ENCODE peak calls at places on chromosomes 11 and 22, in eight cellular contexts. One of them, this sample, is unnamed.

GRCh38 chr11:66725646-66726045 is 3.4 kb downstream of the SPTBN2 start:
- DNase-seq in AG04450: no peak
- DNase-seq in A549: no peak
- DNase-seq in heart left ventricle: no peak
- DNase-seq in heart right ventricle: no peak
- DNase-seq in upper lobe of right lung: no peak
- DNase-seq in tibial artery: no peak
- DNase-seq in stomach: no peak
- DNase-seq in this sample: peak

GRCh38 chr11:1089738-1090599 is 15.3 kb downstream of the MUC2 start:
- DNase-seq in AG04450: no peak
- DNase-seq in A549: no peak
- DNase-seq in heart left ventricle: peak
- DNase-seq in heart right ventricle: peak
- DNase-seq in upper lobe of right lung: peak
- DNase-seq in tibial artery: no peak
- DNase-seq in stomach: no peak
- DNase-seq in this sample: no peak

GRCh38 chr11:36350137-36350513 is 54.0 kb downstream of the PRR5L start:
- DNase-seq in AG04450: no peak
- DNase-seq in A549: no peak
- DNase-seq in heart left ventricle: no peak
- DNase-seq in heart right ventricle: no peak
- DNase-seq in upper lobe of right lung: no peak
- DNase-seq in tibial artery: no peak
- DNase-seq in stomach: no peak
- DNase-seq in this sample: no peak

GRCh38 chr22:30296324-30296723 is 7.0 kb upstream of the CASTOR1 start:
- DNase-seq in AG04450: no peak
- DNase-seq in A549: no peak
- DNase-seq in heart left ventricle: no peak
- DNase-seq in heart right ventricle: no peak
- DNase-seq in upper lobe of right lung: no peak
- DNase-seq in tibial artery: no peak
- DNase-seq in stomach: no peak
- DNase-seq in this sample: no peak

GRCh38 chr11:68090706-68091105 is 30.5 kb downstream of the CHKA start:
- DNase-seq in AG04450: no peak
- DNase-seq in A549: no peak
- DNase-seq in heart left ventricle: peak
- DNase-seq in heart right ventricle: no peak
- DNase-seq in upper lobe of right lung: no peak
- DNase-seq in tibial artery: no peak
- DNase-seq in stomach: no peak
- DNase-seq in this sample: no peak

GRCh38 chr11:10654211-10655150 is 39.1 kb downstream of the IRAG1 start:
- DNase-seq in AG04450: no peak
- DNase-seq in A549: peak
- DNase-seq in heart left ventricle: no peak
- DNase-seq in heart right ventricle: no peak
- DNase-seq in upper lobe of right lung: no peak
- DNase-seq in tibial artery: no peak
- DNase-seq in stomach: no peak
- DNase-seq in this sample: peak

GRCh38 chr11:74948546-74948897 is 369 bp downstream of the XRRA1 start:
- DNase-seq in AG04450: no peak
- DNase-seq in A549: peak
- DNase-seq in heart left ventricle: no peak
- DNase-seq in heart right ventricle: no peak
- DNase-seq in upper lobe of right lung: no peak
- DNase-seq in tibial artery: no peak
- DNase-seq in stomach: no peak
- DNase-seq in this sample: no peak

GRCh38 chr11:2781413-2782274 is 81.8 kb upstream of the KCNQ1OT1 start:
- DNase-seq in AG04450: no peak
- DNase-seq in A549: no peak
- DNase-seq in heart left ventricle: peak
- DNase-seq in heart right ventricle: peak
- DNase-seq in upper lobe of right lung: peak
- DNase-seq in tibial artery: peak
- DNase-seq in stomach: peak
- DNase-seq in this sample: peak

GRCh38 chr11:27933992-27934829 is 173.7 kb downstream of the KIF18A start:
- DNase-seq in AG04450: peak
- DNase-seq in A549: peak
- DNase-seq in heart left ventricle: no peak
- DNase-seq in heart right ventricle: no peak
- DNase-seq in upper lobe of right lung: no peak
- DNase-seq in tibial artery: no peak
- DNase-seq in stomach: no peak
- DNase-seq in this sample: peak

GRCh38 chr11:10601722-10602281 is 33.3 kb upstream of the LYVE1 start:
- DNase-seq in AG04450: no peak
- DNase-seq in A549: no peak
- DNase-seq in heart left ventricle: peak
- DNase-seq in heart right ventricle: peak
- DNase-seq in upper lobe of right lung: no peak
- DNase-seq in tibial artery: peak
- DNase-seq in stomach: no peak
- DNase-seq in this sample: no peak

GRCh38 chr11:68962527-68963250 is 18.1 kb downstream of the MRGPRD start:
- DNase-seq in AG04450: no peak
- DNase-seq in A549: peak
- DNase-seq in heart left ventricle: no peak
- DNase-seq in heart right ventricle: no peak
- DNase-seq in upper lobe of right lung: peak
- DNase-seq in tibial artery: no peak
- DNase-seq in stomach: no peak
- DNase-seq in this sample: peak

GRCh38 chr11:120385110-120385509 is 48.9 kb downstream of the ARHGEF12 start:
- DNase-seq in AG04450: no peak
- DNase-seq in A549: no peak
- DNase-seq in heart left ventricle: no peak
- DNase-seq in heart right ventricle: no peak
- DNase-seq in upper lobe of right lung: no peak
- DNase-seq in tibial artery: no peak
- DNase-seq in stomach: no peak
- DNase-seq in this sample: peak

GRCh38 chr11:15216678-15217077 is 102.0 kb downstream of the INSC start:
- DNase-seq in AG04450: no peak
- DNase-seq in A549: no peak
- DNase-seq in heart left ventricle: no peak
- DNase-seq in heart right ventricle: no peak
- DNase-seq in upper lobe of right lung: no peak
- DNase-seq in tibial artery: no peak
- DNase-seq in stomach: no peak
- DNase-seq in this sample: no peak

GRCh38 chr22:28711341-28711740 is 30.3 kb downstream of the CHEK2 start:
- DNase-seq in AG04450: no peak
- DNase-seq in A549: no peak
- DNase-seq in heart left ventricle: no peak
- DNase-seq in heart right ventricle: no peak
- DNase-seq in upper lobe of right lung: no peak
- DNase-seq in tibial artery: no peak
- DNase-seq in stomach: no peak
- DNase-seq in this sample: no peak

GRCh38 chr22:25281675-25282345 is 62.4 kb downstream of the CRYBB2 start:
- DNase-seq in AG04450: no peak
- DNase-seq in A549: no peak
- DNase-seq in heart left ventricle: no peak
- DNase-seq in heart right ventricle: no peak
- DNase-seq in upper lobe of right lung: no peak
- DNase-seq in tibial artery: no peak
- DNase-seq in stomach: no peak
- DNase-seq in this sample: no peak

GRCh38 chr11:35677904-35678303 is 15.3 kb downstream of the TRIM44 start:
- DNase-seq in AG04450: no peak
- DNase-seq in A549: no peak
- DNase-seq in heart left ventricle: no peak
- DNase-seq in heart right ventricle: no peak
- DNase-seq in upper lobe of right lung: no peak
- DNase-seq in tibial artery: no peak
- DNase-seq in stomach: no peak
- DNase-seq in this sample: no peak

GRCh38 chr11:14642873-14643696 is 519 bp upstream of the PDE3B start:
- DNase-seq in AG04450: no peak
- DNase-seq in A549: peak
- DNase-seq in heart left ventricle: no peak
- DNase-seq in heart right ventricle: no peak
- DNase-seq in upper lobe of right lung: peak
- DNase-seq in tibial artery: no peak
- DNase-seq in stomach: no peak
- DNase-seq in this sample: no peak

GRCh38 chr11:7892751-7893356 is 38.2 kb downstream of the OR10A6 start:
- DNase-seq in AG04450: peak
- DNase-seq in A549: peak
- DNase-seq in heart left ventricle: no peak
- DNase-seq in heart right ventricle: no peak
- DNase-seq in upper lobe of right lung: no peak
- DNase-seq in tibial artery: no peak
- DNase-seq in stomach: no peak
- DNase-seq in this sample: peak

GRCh38 chr11:113618360-113618759 is 87.7 kb downstream of the TMPRSS5 start:
- DNase-seq in AG04450: no peak
- DNase-seq in A549: no peak
- DNase-seq in heart left ventricle: no peak
- DNase-seq in heart right ventricle: no peak
- DNase-seq in upper lobe of right lung: no peak
- DNase-seq in tibial artery: no peak
- DNase-seq in stomach: no peak
- DNase-seq in this sample: peak

GRCh38 chr11:65863889-65864757 is 3.9 kb downstream of the MUS81 start:
- DNase-seq in AG04450: no peak
- DNase-seq in A549: no peak
- DNase-seq in heart left ventricle: peak
- DNase-seq in heart right ventricle: no peak
- DNase-seq in upper lobe of right lung: peak
- DNase-seq in tibial artery: no peak
- DNase-seq in stomach: no peak
- DNase-seq in this sample: no peak

GRCh38 chr22:42937164-42937854 is 77.6 kb downstream of the PACSIN2 start:
- DNase-seq in AG04450: no peak
- DNase-seq in A549: peak
- DNase-seq in heart left ventricle: peak
- DNase-seq in heart right ventricle: no peak
- DNase-seq in upper lobe of right lung: peak
- DNase-seq in tibial artery: peak
- DNase-seq in stomach: peak
- DNase-seq in this sample: peak

GRCh38 chr11:128859563-128860441 is 7.3 kb downstream of the KCNJ1 start:
- DNase-seq in AG04450: no peak
- DNase-seq in A549: peak
- DNase-seq in heart left ventricle: peak
- DNase-seq in heart right ventricle: peak
- DNase-seq in upper lobe of right lung: peak
- DNase-seq in tibial artery: peak
- DNase-seq in stomach: peak
- DNase-seq in this sample: peak

GRCh38 chr11:43316451-43316850 is 4.7 kb downstream of the API5 start:
- DNase-seq in AG04450: no peak
- DNase-seq in A549: no peak
- DNase-seq in heart left ventricle: no peak
- DNase-seq in heart right ventricle: no peak
- DNase-seq in upper lobe of right lung: no peak
- DNase-seq in tibial artery: no peak
- DNase-seq in stomach: no peak
- DNase-seq in this sample: peak

DNA sequence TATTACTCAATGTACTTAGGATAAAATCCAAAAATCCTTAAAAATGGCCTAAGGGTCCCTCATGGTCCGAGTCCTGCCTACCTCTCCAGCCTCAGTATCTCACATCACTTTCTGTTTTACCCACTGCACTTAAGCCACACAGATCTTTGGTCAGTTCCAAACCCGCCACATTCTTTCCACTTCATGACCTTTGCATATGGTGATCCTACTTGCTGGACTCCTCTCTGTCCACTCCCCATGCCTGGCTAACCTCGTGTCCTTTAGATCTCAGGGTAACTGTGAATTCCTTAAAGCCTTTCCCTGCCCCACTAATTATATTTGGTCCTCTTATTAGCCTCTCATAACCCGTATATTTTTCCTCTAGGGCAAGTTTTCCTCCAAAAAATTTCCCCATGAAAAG is 1.2 kb downstream of the NUP160 start:
- DNase-seq in AG04450: no peak
- DNase-seq in A549: no peak
- DNase-seq in heart left ventricle: no peak
- DNase-seq in heart right ventricle: no peak
- DNase-seq in upper lobe of right lung: no peak
- DNase-seq in tibial artery: no peak
- DNase-seq in stomach: no peak
- DNase-seq in this sample: no peak
- H3K4me3 ChIP-seq in AG04450: peak
- H3K4me3 ChIP-seq in A549: peak
- H3K4me3 ChIP-seq in heart left ventricle: peak
- H3K4me3 ChIP-seq in heart right ventricle: peak
- H3K4me3 ChIP-seq in upper lobe of right lung: peak
- H3K4me3 ChIP-seq in tibial artery: peak
- H3K4me3 ChIP-seq in stomach: peak
- H3K4me3 ChIP-seq in this sample: peak

DNA sequence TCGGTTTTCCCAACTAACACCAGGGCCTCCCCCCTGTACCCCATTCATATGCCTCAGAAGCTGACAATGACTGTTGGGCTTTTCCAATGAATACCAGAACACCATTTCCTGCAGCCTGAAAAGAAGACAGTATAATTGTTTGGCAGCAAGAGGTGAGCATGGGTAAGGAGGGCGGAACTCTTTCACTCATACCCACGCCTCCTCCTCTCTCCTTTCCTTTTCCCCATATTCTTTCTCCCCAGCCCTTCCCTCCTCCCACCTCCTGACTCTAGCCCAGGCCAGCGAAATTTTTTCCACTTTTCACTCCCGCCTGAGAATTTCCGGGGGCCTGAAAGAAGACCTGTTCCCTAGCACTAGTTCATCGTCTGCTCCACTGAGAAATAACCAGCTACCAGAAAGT is 58.0 kb upstream of the CHST1 start:
- DNase-seq in AG04450: no peak
- DNase-seq in A549: no peak
- DNase-seq in heart left ventricle: no peak
- DNase-seq in heart right ventricle: no peak
- DNase-seq in upper lobe of right lung: no peak
- DNase-seq in tibial artery: no peak
- DNase-seq in stomach: no peak
- DNase-seq in this sample: no peak
- H3K4me3 ChIP-seq in AG04450: no peak
- H3K4me3 ChIP-seq in A549: no peak
- H3K4me3 ChIP-seq in heart left ventricle: no peak
- H3K4me3 ChIP-seq in heart right ventricle: no peak
- H3K4me3 ChIP-seq in upper lobe of right lung: no peak
- H3K4me3 ChIP-seq in tibial artery: no peak
- H3K4me3 ChIP-seq in stomach: no peak
- H3K4me3 ChIP-seq in this sample: no peak

GRCh38 chr11:122007611-122008071 is 108.4 kb downstream of the BLID start:
- DNase-seq in AG04450: no peak
- DNase-seq in A549: no peak
- DNase-seq in heart left ventricle: peak
- DNase-seq in heart right ventricle: no peak
- DNase-seq in upper lobe of right lung: no peak
- DNase-seq in tibial artery: peak
- DNase-seq in stomach: no peak
- DNase-seq in this sample: peak
- H3K4me3 ChIP-seq in AG04450: no peak
- H3K4me3 ChIP-seq in A549: no peak
- H3K4me3 ChIP-seq in heart left ventricle: no peak
- H3K4me3 ChIP-seq in heart right ventricle: no peak
- H3K4me3 ChIP-seq in upper lobe of right lung: no peak
- H3K4me3 ChIP-seq in tibial artery: no peak
- H3K4me3 ChIP-seq in stomach: no peak
- H3K4me3 ChIP-seq in this sample: no peak

GRCh38 chr11:71240061-71240690 is 12.2 kb downstream of the SHANK2 start:
- DNase-seq in AG04450: no peak
- DNase-seq in A549: no peak
- DNase-seq in heart left ventricle: no peak
- DNase-seq in heart right ventricle: no peak
- DNase-seq in upper lobe of right lung: peak
- DNase-seq in tibial artery: no peak
- DNase-seq in stomach: no peak
- DNase-seq in this sample: no peak
- H3K4me3 ChIP-seq in AG04450: no peak
- H3K4me3 ChIP-seq in A549: no peak
- H3K4me3 ChIP-seq in heart left ventricle: no peak
- H3K4me3 ChIP-seq in heart right ventricle: no peak
- H3K4me3 ChIP-seq in upper lobe of right lung: no peak
- H3K4me3 ChIP-seq in tibial artery: no peak
- H3K4me3 ChIP-seq in stomach: no peak
- H3K4me3 ChIP-seq in this sample: no peak

This sample was measured in astrocyte of the spinal cord.